ENCODE peak calls at places on chromosome 2, in nine cellular contexts. L is fibroblast of lung, G is mesendoderm, J is NT2/D1, V is neural progenitor cell, W is K562, H is HepG2, A is IMR-90, M is mammary epithelial cell. I is an unnamed sample.

GRCh38 chr2:175309799-175310198 is 128.3 kb upstream of the ATP5MC3 start:
- DNase-seq in M (no peak), V (peak; percentile 55), G (peak; percentile 65), A (peak; percentile 10), H (peak; percentile 27), W (peak; percentile 38), J (peak; percentile 43), L (peak; percentile 10), I (peak; percentile 80)

GRCh38 chr2:16093639-16094447 is 153.5 kb downstream of the MYCN start:
- DNase-seq in J (no peak), V (no peak), G (peak; percentile 71), W (no peak), A (no peak), M (no peak), L (no peak), H (peak; percentile 60), I (no peak)

GRCh38 chr2:121650554-121650930 is 1.3 kb upstream of the CLASP1 start:
- DNase-seq in W (peak; percentile 17), L (peak; percentile 34), A (peak; percentile 18), M (peak; percentile 20), V (peak; percentile 44), J (peak; percentile 6), G (no peak), H (no peak), I (peak; percentile 73)

GRCh38 chr2:12399244-12399643 is 317.5 kb upstream of the TRIB2 start:
- DNase-seq in H (no peak), A (no peak), V (no peak), J (no peak), G (no peak), L (no peak), M (no peak), W (no peak), I (no peak)

GRCh38 chr2:19592197-19592596 is 233.8 kb upstream of the OSR1 start:
- DNase-seq in H (no peak), A (no peak), M (no peak), G (no peak), W (no peak), J (no peak), V (no peak), L (no peak), I (no peak)

GRCh38 chr2:28273751-28274150 is 118.9 kb upstream of the FOSL2 start:
- DNase-seq in J (no peak), G (no peak), A (no peak), H (no peak), V (no peak), L (peak; percentile 6), W (no peak), M (peak; percentile 20), I (no peak)

GRCh38 chr2:206798009-206798408 is 32.6 kb downstream of the FASTKD2 start:
- DNase-seq in G (no peak), L (no peak), V (no peak), J (no peak), H (no peak), W (no peak), M (no peak), A (no peak), I (no peak)

GRCh38 chr2:30565860-30566358 is 118.9 kb downstream of the LCLAT1 start:
- DNase-seq in G (no peak), J (no peak), A (peak; percentile 22), V (no peak), M (no peak), H (no peak), L (no peak), W (no peak), I (no peak)

DNA sequence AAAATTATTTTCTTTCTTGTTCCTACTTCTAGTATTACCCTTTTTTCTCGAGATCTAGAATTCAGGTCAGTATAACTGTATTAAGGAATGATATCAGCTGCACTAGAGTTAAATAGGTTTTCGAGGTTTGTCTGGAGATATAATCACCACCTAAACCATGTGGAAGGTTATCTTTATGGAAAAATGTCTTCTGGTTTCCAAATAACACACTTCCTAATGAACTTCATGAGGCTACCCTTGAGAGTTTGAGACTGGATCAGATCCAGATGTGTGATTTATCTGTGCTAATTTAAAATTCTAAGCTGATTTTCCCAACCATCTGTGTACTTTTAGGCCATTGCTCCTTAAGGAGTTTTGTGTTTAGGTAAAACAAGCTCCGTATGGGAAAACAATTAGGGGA is 37.8 kb downstream of the TMEM178A start:
- DNase-seq in J (no peak), H (no peak), G (no peak), M (no peak), L (no peak), W (no peak), A (no peak), V (no peak), I (no peak)
- H3K9ac ChIP-seq in J (no peak overlapping the region), H (no peak overlapping the region), G (no peak overlapping the region), M (no peak overlapping the region), L (no peak overlapping the region), W (no peak overlapping the region), A (no peak overlapping the region), V (no peak overlapping the region), I (no peak overlapping the region)

DNA sequence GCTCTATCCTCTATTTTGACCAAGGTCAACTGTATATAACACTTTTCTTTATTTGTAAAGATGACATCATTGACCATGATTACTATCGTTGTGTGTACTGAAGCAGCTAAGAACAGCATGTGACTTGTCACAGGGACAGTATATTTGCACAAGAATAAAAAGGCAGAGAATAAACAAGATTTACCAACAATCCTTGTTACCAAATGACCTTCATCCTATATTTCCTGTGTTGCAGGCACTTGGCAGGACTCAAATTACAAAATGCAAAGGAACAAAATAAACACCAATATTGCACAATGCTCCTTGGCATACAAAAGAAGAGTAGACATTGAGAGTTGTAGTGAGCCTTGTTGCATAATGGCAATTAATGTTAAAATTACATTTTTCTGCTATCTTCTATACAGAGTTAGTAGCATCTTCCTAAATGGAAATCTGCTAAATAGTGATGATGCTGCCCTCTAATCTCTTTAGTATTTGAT is 61.8 kb downstream of the RFTN2 start:
- DNase-seq in M (no peak), L (no peak), J (no peak), G (no peak), A (peak; percentile 13), H (peak; percentile 99), V (no peak), W (no peak), I (no peak)
- H3K36me3 ChIP-seq in M (no peaks in the 10 kb centered on the region), L (no peaks in the 10 kb centered on the region), J (no peaks in the 10 kb centered on the region), G (no peaks in the 10 kb centered on the region), A (peaks cover 5% of the 10 kb centered on the region), H (no peaks in the 10 kb centered on the region), V (no peaks in the 10 kb centered on the region), W (no peaks in the 10 kb centered on the region), I (no peaks in the 10 kb centered on the region)

GRCh38 chr2:237404413-237404812 is 9.6 kb downstream of the COL6A3 start:
- DNase-seq in J (no peak), M (no peak), V (no peak), A (no peak), L (no peak), H (no peak), W (no peak), G (no peak), I (no peak)

GRCh38 chr2:237405006-237405559 is 8.9 kb downstream of the COL6A3 start:
- DNase-seq in V (no peak), J (no peak), A (peak; percentile 65), W (no peak), M (no peak), G (no peak), L (peak; percentile 36), H (no peak), I (no peak)

GRCh38 chr2:237408280-237408679 is 5.7 kb downstream of the COL6A3 start:
- DNase-seq in A (peak; percentile 66), L (peak; percentile 69), M (no peak), V (no peak), J (no peak), G (no peak), W (no peak), H (no peak), I (no peak)

GRCh38 chr2:237405605-237406004 is 8.4 kb downstream of the COL6A3 start:
- DNase-seq in H (no peak), A (peak; percentile 13), G (no peak), J (no peak), L (no peak), V (no peak), M (no peak), W (no peak), I (no peak)

DNA sequence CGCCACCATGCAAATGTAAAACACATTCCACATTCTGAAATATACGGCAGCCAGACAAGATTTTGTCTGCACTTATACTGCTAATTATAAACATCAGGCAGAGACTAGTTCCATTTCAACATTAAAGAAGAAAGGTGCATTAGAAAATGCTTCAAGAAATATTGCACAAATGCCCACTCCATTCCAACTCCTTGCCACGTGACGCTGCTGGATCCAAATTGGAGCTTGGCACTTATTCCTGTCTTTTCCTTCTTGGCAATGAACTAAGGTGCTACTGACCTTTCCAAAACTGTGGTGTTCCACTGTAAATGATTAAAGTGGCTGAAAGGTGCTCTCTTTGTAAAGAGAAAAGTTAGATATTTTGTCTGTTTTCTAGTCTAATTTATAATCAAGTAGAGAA is 6.2 kb downstream of the COL6A3 start:
- DNase-seq in V (no peak), G (no peak), A (no peak), J (no peak), W (no peak), H (no peak), L (no peak), M (no peak), I (no peak)
- H3K9ac ChIP-seq in V (no peak overlapping the region), G (no peak overlapping the region), A (peak overlapping the region; percentile 62), J (no peak overlapping the region), W (no peak overlapping the region), H (no peak overlapping the region), L (no peak overlapping the region), M (no peak overlapping the region), I (no peak overlapping the region)

GRCh38 chr2:200475795-200476194 is 34.1 kb downstream of the KCTD18 start:
- DNase-seq in V (no peak), L (no peak), W (no peak), J (no peak), G (no peak), H (no peak), A (no peak), M (no peak), I (no peak)

GRCh38 chr2:200479617-200480292 is 30.1 kb downstream of the KCTD18 start:
- DNase-seq in A (peak; percentile 87), G (no peak), V (no peak), H (peak; percentile 75), J (no peak), M (peak; percentile 28), W (no peak), L (peak; percentile 80), I (no peak)

GRCh38 chr2:200476836-200477235 is 33.0 kb downstream of the KCTD18 start:
- DNase-seq in M (no peak), V (no peak), G (no peak), J (no peak), L (no peak), W (no peak), H (no peak), A (no peak), I (no peak)

GRCh38 chr2:200482194-200482593 is 27.7 kb downstream of the KCTD18 start:
- DNase-seq in W (no peak), H (peak; percentile 75), M (no peak), J (no peak), G (no peak), V (no peak), L (no peak), A (no peak), I (no peak)

DNA sequence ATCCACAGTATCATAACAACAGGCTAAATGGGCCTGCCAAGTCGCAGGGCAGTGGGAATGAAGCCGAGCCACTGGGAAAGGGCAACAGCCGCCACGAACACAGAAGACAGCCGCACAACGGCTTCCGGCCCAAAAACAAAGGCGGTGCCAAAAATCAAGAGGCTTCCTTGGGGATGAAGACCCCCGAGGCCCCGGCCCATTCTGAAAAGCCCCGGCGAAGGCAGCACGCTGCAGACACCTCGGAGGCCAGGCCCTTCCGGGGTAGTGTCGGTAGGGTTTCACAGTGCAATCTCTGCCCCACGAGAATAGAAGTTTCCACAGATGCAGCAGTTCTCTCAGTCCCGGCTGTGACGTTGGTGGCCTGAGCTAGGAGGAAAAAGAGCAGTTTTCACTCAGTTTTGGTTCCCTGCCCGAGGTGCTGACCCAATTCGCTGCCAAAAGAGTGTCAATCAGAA is 32.2 kb downstream of the KCTD18 start:
- DNase-seq in W (no peak), L (no peak), A (no peak), G (no peak), M (no peak), H (no peak), V (no peak), J (no peak), I (no peak)
- H3K36me3 ChIP-seq in W (no peaks in the 10 kb centered on the region), L (peaks cover 11% of the 10 kb centered on the region), A (peaks cover 44% of the 10 kb centered on the region), G (peaks cover 12% of the 10 kb centered on the region), M (peaks cover 9% of the 10 kb centered on the region), H (peaks cover 36% of the 10 kb centered on the region), V (no peaks in the 10 kb centered on the region), J (peaks cover 36% of the 10 kb centered on the region), I (peaks cover 68% of the 10 kb centered on the region)

I was measured in endodermal cell.